ENCODE peak calls at places on chromosomes 11 and 22, in four cellular contexts. Q is fibroblast of the aortic adventitia, K is AG09309, I is esophagus squamous epithelium. X is an unnamed sample.

GRCh38 chr11:3703383-3703782 is 32.2 kb upstream of the CHRNA10 start:
- DNase-seq in I (no peak), K (no peak), Q (no peak), X (no peak)

GRCh38 chr22:41382098-41382578 is 396 bp downstream of the TEF start:
- DNase-seq in I (peak; percentile 44), Q (peak; percentile 51), K (no peak), X (peak; percentile 94)

GRCh38 chr11:76642341-76642740 is 28.2 kb downstream of the LRRC32 start:
- DNase-seq in K (no peak), Q (no peak), I (no peak), X (no peak)

GRCh38 chr11:19524171-19524671 is 188.4 kb upstream of the NAV2 start:
- DNase-seq in Q (peak; percentile 24), K (no peak), I (no peak), X (no peak)

GRCh38 chr11:125128450-125128849 is 17.0 kb upstream of the TMEM218 start:
- DNase-seq in I (no peak), Q (peak; percentile 77), K (peak; percentile 17), X (no peak)

GRCh38 chr11:33692013-33692504 is 8.6 kb downstream of the C11orf91 start:
- DNase-seq in K (peak; percentile 87), Q (peak; percentile 98), I (no peak), X (no peak)

GRCh38 chr11:24386551-24387404 is 110.1 kb upstream of the LUZP2 start:
- DNase-seq in Q (peak; percentile 35), I (no peak), K (no peak), X (no peak)

GRCh38 chr22:21947040-21948014 is 5.3 kb downstream of the PPM1F start:
- DNase-seq in Q (peak; percentile 76), I (no peak), K (no peak), X (no peak)

GRCh38 chr11:25068451-25068850 is 571.6 kb downstream of the LUZP2 start:
- DNase-seq in Q (no peak), K (no peak), I (no peak), X (no peak)

GRCh38 chr11:121651267-121651625 is 198.5 kb upstream of the SORL1-AS1 start:
- DNase-seq in I (no peak), Q (no peak), K (no peak), X (no peak)

GRCh38 chr11:5011254-5011653 is 16.6 kb downstream of the OR51L1 start:
- DNase-seq in I (no peak), Q (no peak), K (no peak), X (no peak)

GRCh38 chr22:40518840-40519239 is 117.7 kb downstream of the MRTFA start:
- DNase-seq in K (no peak), I (no peak), Q (no peak), X (no peak)

GRCh38 chr11:103035656-103036434 is 56.1 kb downstream of the DCUN1D5 start:
- DNase-seq in Q (peak; percentile 85), I (no peak), K (peak; percentile 81), X (no peak)

GRCh38 chr11:32420139-32420538 is 15.2 kb downstream of the WT1 start:
- DNase-seq in K (no peak), I (no peak), Q (no peak), X (no peak)

GRCh38 chr11:113664981-113665710 is 41.0 kb downstream of the TMPRSS5 start:
- DNase-seq in I (no peak), Q (no peak), K (no peak), X (no peak)

GRCh38 chr11:43920598-43921419 is 21.6 kb upstream of the C11orf96 start:
- DNase-seq in K (peak; percentile 99), I (no peak), Q (peak; percentile 100), X (no peak)

GRCh38 chr22:42794551-42795510 is 62.2 kb downstream of the ARFGAP3 start:
- DNase-seq in I (no peak), Q (no peak), K (no peak), X (no peak)

GRCh38 chr11:117819096-117820040 is 5.2 kb downstream of the FXYD2 start:
- DNase-seq in I (no peak), Q (peak; percentile 71), K (no peak), X (no peak)

GRCh38 chr11:92941676-92942571 is 27.5 kb upstream of the MTNR1B start:
- DNase-seq in K (no peak), I (no peak), Q (peak; percentile 61), X (no peak)

GRCh38 chr22:43968614-43969013 is 13.4 kb downstream of the SAMM50 start:
- DNase-seq in Q (no peak), I (no peak), K (no peak), X (no peak)

GRCh38 chr11:100810666-100811065 is 123.6 kb downstream of the ARHGAP42 start:
- DNase-seq in K (no peak), Q (no peak), I (no peak), X (no peak)

GRCh38 chr22:18119409-18120110 is 9.0 kb downstream of the TUBA8 start:
- DNase-seq in I (no peak), K (no peak), Q (no peak), X (no peak)

GRCh38 chr11:29119116-29119515 is 897.7 kb downstream of the KCNA4 start:
- DNase-seq in K (peak; percentile 17), I (no peak), Q (peak; percentile 55), X (no peak)

GRCh38 chr11:62611705-62612365 is 740 bp downstream of the EML3 start:
- DNase-seq in Q (peak; percentile 79), K (no peak), I (no peak), X (no peak)

GRCh38 chr11:90414221-90414620 is 191.4 kb upstream of the CHORDC1 start:
- DNase-seq in I (no peak), Q (no peak), K (no peak), X (no peak)

GRCh38 chr11:35725880-35726279 is 63.3 kb downstream of the TRIM44 start:
- DNase-seq in I (no peak), K (no peak), Q (peak; percentile 67), X (no peak)

GRCh38 chr11:95911369-95911759 is 12.5 kb downstream of the MTMR2 start:
- DNase-seq in K (no peak), Q (no peak), I (no peak), X (no peak)

GRCh38 chr22:19723165-19723989 is at the start of gene GP1BB:
- DNase-seq in K (no peak), I (no peak), Q (no peak), X (no peak)

GRCh38 chr11:46475926-46476545 is 84.5 kb upstream of the CHRM4 start:
- DNase-seq in Q (no peak), I (no peak), K (no peak), X (no peak)

GRCh38 chr11:63766501-63767270 is 1.9 kb downstream of the ZFTA start:
- DNase-seq in I (no peak), Q (no peak), K (no peak), X (no peak)

GRCh38 chr11:92667446-92668165 is 301.8 kb upstream of the MTNR1B start:
- DNase-seq in I (no peak), K (no peak), Q (no peak), X (no peak)

GRCh38 chr22:45617948-45618347 is 53.7 kb upstream of the ATXN10 start:
- DNase-seq in K (no peak), I (no peak), Q (no peak), X (no peak)

GRCh38 chr22:42261266-42261665 is 9.2 kb downstream of the TCF20 start:
- DNase-seq in K (no peak), I (no peak), Q (peak; percentile 71), X (no peak)

DNA sequence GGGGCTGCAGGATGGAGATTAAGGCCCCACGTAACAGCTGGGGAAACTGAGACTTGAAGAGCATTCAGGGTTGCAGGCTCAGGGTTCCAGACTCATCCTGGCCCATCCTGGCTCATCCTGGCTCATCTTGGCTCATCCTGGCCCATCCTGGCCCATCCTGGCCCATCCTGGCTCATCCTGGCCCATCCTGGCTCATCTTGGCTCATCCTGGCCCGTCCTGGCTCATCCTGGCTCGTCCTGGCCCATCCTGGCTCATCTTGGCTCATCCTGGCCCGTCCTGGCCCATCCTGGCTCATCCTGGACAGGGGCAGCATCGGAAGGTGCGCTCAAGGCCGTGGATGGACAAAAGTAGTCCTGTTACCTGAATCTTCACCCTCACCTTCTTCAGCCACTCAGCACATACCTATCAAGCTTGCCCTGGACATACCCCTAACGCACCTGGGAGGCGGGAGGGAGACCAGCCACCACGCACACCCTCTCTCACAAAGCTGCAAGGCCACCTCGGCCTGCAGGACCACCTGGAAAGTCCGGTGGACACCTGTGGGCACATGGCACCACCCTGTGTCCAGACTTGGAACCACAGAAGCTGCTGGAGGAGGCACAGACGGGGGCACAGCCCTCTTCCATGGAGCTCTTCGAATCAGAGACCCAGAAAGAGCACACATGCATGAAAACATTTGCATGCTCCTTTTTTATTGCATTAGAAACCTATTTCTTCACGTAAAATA is 20.3 kb upstream of the NLRP6 start:
- DNase-seq in K (no peak), Q (no peak), I (no peak), X (no peak)
- TF ChIP-seq CTCF in K (peak; percentile 27), Q (no peak), I (no peak), X (no peak)

DNA sequence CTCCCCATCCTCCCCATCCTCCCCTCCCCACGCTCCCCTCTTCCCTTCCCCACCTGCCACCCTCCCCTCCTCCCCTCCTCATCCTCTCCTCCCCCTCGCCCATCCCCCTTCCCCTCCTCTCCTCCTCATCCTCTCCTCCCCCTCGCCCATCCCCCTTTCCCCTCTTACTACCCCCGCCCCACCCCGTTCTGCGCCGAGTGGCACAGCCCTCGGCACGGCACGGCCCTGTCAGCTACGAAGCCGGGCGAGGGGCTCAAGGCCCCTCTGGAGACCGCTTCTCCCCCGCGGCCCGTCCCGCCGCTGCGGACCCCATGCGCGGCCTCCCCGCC is 449.9 kb downstream of the OPCML start:
- DNase-seq in K (no peak), I (no peak), Q (no peak), X (no peak)
- H3K4me3 ChIP-seq in K (no peak overlapping the region), I (peak overlapping the region; percentile 39), Q (no peak overlapping the region), X (peak overlapping the region; percentile 39)

DNA sequence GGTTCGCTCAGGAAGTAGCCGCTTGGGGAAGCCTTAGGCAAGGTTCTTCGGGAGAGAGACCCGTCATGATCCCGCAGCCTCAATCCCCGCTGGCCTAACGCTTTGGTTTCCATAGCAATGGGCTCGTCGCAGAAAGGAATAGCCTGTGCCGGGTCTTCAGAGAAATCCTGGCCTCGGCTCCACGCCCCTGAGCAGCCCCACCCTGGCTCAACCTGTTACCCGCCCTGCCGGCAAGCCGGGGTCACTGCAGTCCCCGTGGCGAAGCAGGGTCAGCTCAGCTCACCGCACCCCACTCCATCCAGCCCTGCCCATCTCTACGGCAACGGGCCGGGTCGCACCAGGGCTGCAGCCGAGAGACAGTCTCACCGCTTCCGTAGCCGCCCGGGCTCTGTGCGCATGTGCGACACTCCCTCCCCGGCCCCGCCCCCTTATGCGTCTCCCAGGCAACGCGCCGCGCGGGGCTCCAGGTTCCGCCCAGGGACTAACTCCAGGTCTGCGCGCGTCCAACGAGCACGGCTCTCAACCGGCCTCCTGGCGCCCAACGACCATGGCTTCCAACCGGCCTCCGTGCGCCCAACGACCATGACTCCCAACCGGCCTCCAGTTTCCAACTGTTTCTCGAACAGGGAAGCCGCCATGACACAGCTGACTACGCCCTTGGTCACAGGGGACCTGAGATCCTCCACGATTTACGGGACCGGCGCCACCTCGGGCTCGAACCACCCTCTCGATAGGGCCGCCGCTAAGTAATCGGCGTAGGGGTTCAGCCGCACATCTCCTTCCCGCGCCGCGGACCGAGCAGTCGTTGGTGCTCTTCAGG is at the start of gene DUSP18:
- DNase-seq in I (peak; percentile 58), K (peak; percentile 32), Q (peak; percentile 89), X (peak; percentile 92)
- TF ChIP-seq CTCF in I (peak; percentile 40), K (peak; percentile 40), Q (peak; percentile 59), X (no peak)

GRCh38 chr11:1746516-1746931 is 3.9 kb downstream of the IFITM10 start:
- DNase-seq in K (no peak), I (no peak), Q (no peak), X (no peak)

GRCh38 chr11:1745701-1746320 is 4.6 kb downstream of the IFITM10 start:
- DNase-seq in Q (no peak), I (no peak), K (no peak), X (no peak)

GRCh38 chr11:1748467-1749019 is 1.9 kb downstream of the IFITM10 start:
- DNase-seq in I (no peak), K (no peak), Q (no peak), X (no peak)

GRCh38 chr11:1747753-1748466 is 2.5 kb downstream of the IFITM10 start:
- DNase-seq in I (no peak), K (no peak), Q (no peak), X (no peak)

GRCh38 chr11:1746956-1747752 is 3.2 kb downstream of the IFITM10 start:
- DNase-seq in K (no peak), I (no peak), Q (no peak), X (no peak)
- H3K4me3 ChIP-seq in K (no peak overlapping the region), I (peak overlapping the region; percentile 37), Q (no peak overlapping the region), X (no peak overlapping the region)

X was measured in vagina.